ENCODE peak calls at places on chromosomes 7 and 10, in ten cellular contexts. M, S, W, N, U, D, T, L, C and J are unnamed samples.

GRCh38 chr10:42637142-42637541 is 1.2 kb downstream of the ZNF33B start:
- DNase-seq in M (no peak), S (no peak), W (no peak), N (no peak), U (no peak), D (no peak), T (no peak), L (no peak), C (no peak), J (no peak)

GRCh38 chr10:1626835-1627234 is 110.5 kb downstream of the ADARB2 start:
- DNase-seq in M (no peak), S (no peak), W (no peak), N (no peak), U (no peak), D (no peak), T (no peak), L (no peak), C (no peak), J (no peak)

GRCh38 chr7:35787925-35788324 is 12.9 kb upstream of the SEPTIN7 start:
- DNase-seq in M (no peak), S (no peak), W (no peak), N (no peak), U (no peak), D (no peak), T (no peak), L (no peak), C (no peak), J (no peak)

GRCh38 chr10:2329082-2329481 is 591.8 kb upstream of the ADARB2 start:
- DNase-seq in M (no peak), S (peak; percentile 30), W (no peak), N (no peak), U (no peak), D (no peak), T (no peak), L (no peak), C (no peak), J (no peak)

GRCh38 chr10:88243202-88243744 is 339.8 kb downstream of the RNLS start:
- DNase-seq in M (no peak), S (no peak), W (no peak), N (no peak), U (no peak), D (no peak), T (no peak), L (no peak), C (no peak), J (no peak)

GRCh38 chr10:69123747-69124557 is at the start of gene VPS26A:
- DNase-seq in M (peak; percentile 98), S (peak; percentile 98), W (peak; percentile 99), N (peak; percentile 100), U (peak; percentile 99), D (peak; percentile 99), T (peak; percentile 99), L (peak; percentile 99), C (peak; percentile 99), J (peak; percentile 99)

GRCh38 chr7:100152937-100153666 is 4.4 kb downstream of the LAMTOR4 start:
- DNase-seq in M (no peak), S (no peak), W (no peak), N (no peak), U (no peak), D (no peak), T (no peak), L (no peak), C (no peak), J (no peak)

GRCh38 chr10:46218921-46219320 is 67.9 kb upstream of the ANTXRL start:
- DNase-seq in M (no peak), S (no peak), W (no peak), N (no peak), U (no peak), D (no peak), T (no peak), L (no peak), C (no peak), J (no peak)

GRCh38 chr7:90900640-90901353 is 304.7 kb downstream of the CDK14 start:
- DNase-seq in M (no peak), S (no peak), W (no peak), N (no peak), U (no peak), D (no peak), T (no peak), L (no peak), C (no peak), J (no peak)

GRCh38 chr10:73857446-73857845 is 16.9 kb downstream of the CAMK2G start:
- DNase-seq in M (peak; percentile 26), S (peak; percentile 76), W (no peak), N (no peak), U (no peak), D (peak; percentile 62), T (no peak), L (peak; percentile 51), C (no peak), J (no peak)

GRCh38 chr7:134601459-134601858 is 45.2 kb upstream of the BPGM start:
- DNase-seq in M (no peak), S (no peak), W (no peak), N (no peak), U (no peak), D (no peak), T (peak; percentile 8), L (no peak), C (no peak), J (no peak)

GRCh38 chr10:119616879-119617580 is 20.3 kb upstream of the TIAL1 start:
- DNase-seq in M (no peak), S (peak; percentile 21), W (peak; percentile 38), N (no peak), U (no peak), D (peak; percentile 53), T (peak; percentile 30), L (no peak), C (no peak), J (no peak)

GRCh38 chr7:17301491-17302101 is 3.1 kb downstream of the AHR start:
- DNase-seq in M (no peak), S (peak; percentile 27), W (peak; percentile 34), N (peak; percentile 66), U (peak; percentile 23), D (no peak), T (peak; percentile 40), L (no peak), C (peak; percentile 52), J (no peak)

GRCh38 chr10:43898592-43898991 is 249.9 kb upstream of the ZNF32 start:
- DNase-seq in M (no peak), S (no peak), W (no peak), N (no peak), U (no peak), D (no peak), T (no peak), L (no peak), C (no peak), J (no peak)

GRCh38 chr7:147308539-147308938 is 1191.9 kb downstream of the CNTNAP2 start:
- DNase-seq in M (no peak), S (no peak), W (no peak), N (no peak), U (no peak), D (no peak), T (peak; percentile 12), L (no peak), C (no peak), J (no peak)

GRCh38 chr10:121978511-121978910 is 3.5 kb upstream of the NSMCE4A start:
- DNase-seq in M (no peak), S (no peak), W (no peak), N (no peak), U (no peak), D (no peak), T (no peak), L (no peak), C (no peak), J (no peak)

GRCh38 chr10:125169915-125170314 is 9.6 kb upstream of the CTBP2 start:
- DNase-seq in M (no peak), S (no peak), W (no peak), N (no peak), U (no peak), D (no peak), T (no peak), L (no peak), C (no peak), J (peak; percentile 36)

GRCh38 chr10:46268076-46268881 is 18.5 kb upstream of the ANTXRL start:
- DNase-seq in M (peak; percentile 37), S (no peak), W (no peak), N (peak; percentile 34), U (peak; percentile 20), D (no peak), T (no peak), L (peak; percentile 47), C (peak; percentile 24), J (peak; percentile 46)

GRCh38 chr10:15897282-15897681 is 37.0 kb upstream of the MINDY3 start:
- DNase-seq in M (no peak), S (peak; percentile 48), W (no peak), N (no peak), U (no peak), D (peak; percentile 34), T (no peak), L (no peak), C (no peak), J (no peak)